ENCODE peak calls at places on chromosomes 3 and 15, in ten cellular contexts. Y is Peyer's patch, P is cardiac muscle cell, Z is foreskin fibroblast, N is astrocyte of the spinal cord, J is nephron progenitor cell, Q is RWPE1, K is tibial artery, V is GM12865, F is neural crest cell. L is an unnamed sample.

GRCh38 chr3:129529436-129530210 is 1.2 kb downstream of the RHO start:
- DNase-seq in Y (no peak), P (no peak), Z (no peak), N (no peak), J (no peak), Q (no peak), K (no peak), V (no peak), F (no peak), L (no peak)

GRCh38 chr3:172096881-172097420 is 57.6 kb downstream of the FNDC3B start:
- DNase-seq in Y (no peak), P (peak), Z (peak), N (peak), J (no peak), Q (peak), K (no peak), V (no peak), F (no peak), L (peak)

GRCh38 chr3:56291244-56291680 is 177.0 kb downstream of the ERC2 start:
- DNase-seq in Y (no peak), P (no peak), Z (peak), N (peak), J (no peak), Q (no peak), K (peak), V (peak), F (no peak), L (peak)

GRCh38 chr15:48394172-48394571 is 62.9 kb downstream of the DUT start:
- DNase-seq in Y (no peak), P (no peak), Z (peak), N (no peak), J (no peak), Q (no peak), K (peak), V (no peak), F (no peak), L (no peak)

GRCh38 chr3:49620728-49621127 is 53.4 kb upstream of the APEH start:
- DNase-seq in Y (no peak), P (no peak), Z (no peak), N (no peak), J (no peak), Q (no peak), K (no peak), V (no peak), F (no peak), L (no peak)

GRCh38 chr3:73060302-73060723 is 1.1 kb upstream of the EBLN2 start:
- DNase-seq in Y (no peak), P (no peak), Z (peak), N (peak), J (no peak), Q (no peak), K (no peak), V (no peak), F (no peak), L (no peak)

GRCh38 chr3:128311441-128311844 is 155.2 kb downstream of the DNAJB8 start:
- DNase-seq in Y (no peak), P (peak), Z (no peak), N (no peak), J (no peak), Q (no peak), K (no peak), V (no peak), F (no peak), L (no peak)

GRCh38 chr3:143970773-143971366 is 753 bp upstream of the DIPK2A start:
- DNase-seq in Y (no peak), P (peak), Z (peak), N (no peak), J (peak), Q (peak), K (peak), V (peak), F (peak), L (no peak)

GRCh38 chr3:115518100-115518852 is 105.0 kb upstream of the GAP43 start:
- DNase-seq in Y (no peak), P (peak), Z (peak), N (peak), J (peak), Q (peak), K (no peak), V (no peak), F (no peak), L (peak)

GRCh38 chr3:184827572-184827971 is 15.6 kb downstream of the VPS8 start:
- DNase-seq in Y (no peak), P (no peak), Z (no peak), N (no peak), J (no peak), Q (no peak), K (no peak), V (no peak), F (no peak), L (no peak)

GRCh38 chr3:159938712-159939111 is 49.9 kb upstream of the IL12A start:
- DNase-seq in Y (no peak), P (no peak), Z (peak), N (no peak), J (no peak), Q (no peak), K (no peak), V (no peak), F (no peak), L (peak)

GRCh38 chr3:46670891-46671427 is 22.5 kb downstream of the ALS2CL start:
- DNase-seq in Y (no peak), P (no peak), Z (no peak), N (no peak), J (peak), Q (no peak), K (no peak), V (no peak), F (no peak), L (no peak)

GRCh38 chr3:142215111-142215510 is 10.3 kb downstream of the GK5 start:
- DNase-seq in Y (no peak), P (no peak), Z (peak), N (no peak), J (no peak), Q (no peak), K (no peak), V (no peak), F (no peak), L (no peak)

GRCh38 chr3:131007782-131008181 is 18.8 kb downstream of the ASTE1 start:
- DNase-seq in Y (no peak), P (no peak), Z (peak), N (no peak), J (no peak), Q (no peak), K (no peak), V (no peak), F (no peak), L (peak)

GRCh38 chr3:33047842-33048834 is 48.8 kb downstream of the GLB1 start:
- DNase-seq in Y (no peak), P (no peak), Z (no peak), N (no peak), J (no peak), Q (no peak), K (no peak), V (peak), F (no peak), L (no peak)

GRCh38 chr15:67781907-67782559 is 43.3 kb upstream of the SKOR1 start:
- DNase-seq in Y (no peak), P (no peak), Z (no peak), N (no peak), J (no peak), Q (no peak), K (no peak), V (no peak), F (no peak), L (no peak)

GRCh38 chr3:11329779-11330178 is 57.6 kb downstream of the ATG7 start:
- DNase-seq in Y (no peak), P (no peak), Z (no peak), N (no peak), J (no peak), Q (no peak), K (no peak), V (no peak), F (no peak), L (no peak)

GRCh38 chr3:138434276-138434874 is at the start of gene ESYT3:
- DNase-seq in Y (peak), P (peak), Z (peak), N (peak), J (peak), Q (peak), K (peak), V (no peak), F (peak), L (peak)

GRCh38 chr3:133573629-133574194 is at the start of gene CDV3:
- DNase-seq in Y (no peak), P (peak), Z (no peak), N (no peak), J (no peak), Q (peak), K (peak), V (no peak), F (no peak), L (no peak)

GRCh38 chr3:108051005-108051404 is 39.8 kb downstream of the CD47 start:
- DNase-seq in Y (no peak), P (peak), Z (peak), N (no peak), J (no peak), Q (peak), K (no peak), V (no peak), F (no peak), L (no peak)

GRCh38 chr3:180855364-180855763 is 57.1 kb upstream of the FXR1 start:
- DNase-seq in Y (no peak), P (peak), Z (no peak), N (no peak), J (no peak), Q (no peak), K (no peak), V (peak), F (no peak), L (peak)

GRCh38 chr3:152383136-152383606 is 114.4 kb downstream of the MBNL1 start:
- DNase-seq in Y (no peak), P (no peak), Z (no peak), N (no peak), J (no peak), Q (no peak), K (no peak), V (no peak), F (no peak), L (no peak)

GRCh38 chr3:100813828-100814227 is 104.5 kb downstream of the TFG start:
- DNase-seq in Y (no peak), P (no peak), Z (peak), N (no peak), J (no peak), Q (no peak), K (no peak), V (no peak), F (no peak), L (no peak)

GRCh38 chr3:49092948-49093852 is 671 bp downstream of the QRICH1 start:
- DNase-seq in Y (peak), P (peak), Z (peak), N (peak), J (peak), Q (peak), K (peak), V (peak), F (peak), L (peak)

GRCh38 chr3:126245811-126246727 is 65.7 kb upstream of the ALDH1L1 start:
- DNase-seq in Y (no peak), P (peak), Z (peak), N (peak), J (peak), Q (no peak), K (peak), V (peak), F (peak), L (peak)

GRCh38 chr3:31369637-31370036 is 163.1 kb upstream of the STT3B start:
- DNase-seq in Y (no peak), P (no peak), Z (peak), N (peak), J (no peak), Q (no peak), K (no peak), V (no peak), F (no peak), L (no peak)

GRCh38 chr3:189641776-189642175 is 10.6 kb downstream of the TP63 start:
- DNase-seq in Y (no peak), P (no peak), Z (no peak), N (no peak), J (no peak), Q (peak), K (no peak), V (peak), F (no peak), L (no peak)

DNA sequence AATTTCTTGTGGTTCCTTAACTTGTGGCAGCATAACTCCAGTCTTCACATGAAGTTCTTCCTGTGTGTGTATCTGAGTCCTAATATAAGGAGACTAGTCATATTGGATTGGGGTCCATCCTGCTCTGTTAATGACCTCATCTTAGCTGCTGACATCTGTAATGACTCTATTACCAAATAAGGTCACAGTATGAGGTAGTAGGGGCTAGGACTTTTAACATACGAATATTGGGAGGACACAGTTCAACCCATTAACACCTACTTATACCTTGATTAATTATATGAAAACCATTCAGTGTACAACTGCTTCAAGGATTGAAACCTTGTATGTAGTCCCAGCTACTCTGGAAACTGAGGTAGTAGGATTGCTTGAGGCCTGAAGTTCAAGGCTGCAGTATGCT is 43.9 kb downstream of the OIP5 start:
- DNase-seq in Y (no peak), P (no peak), Z (no peak), N (no peak), J (no peak), Q (no peak), K (no peak), V (no peak), F (no peak), L (no peak)
- TF ChIP-seq CTCF in Y (no peak), P (no peak), Z (no peak), N (no peak), J (no peak), Q (no peak), K (no peak), V (no peak), F (no peak), L (no peak)

GRCh38 chr15:73607405-73607804 is 25.8 kb downstream of the NPTN start:
- DNase-seq in Y (no peak), P (no peak), Z (no peak), N (no peak), J (no peak), Q (no peak), K (no peak), V (no peak), F (no peak), L (no peak)
- TF ChIP-seq CTCF in Y (no peak), P (no peak), Z (no peak), N (no peak), J (no peak), Q (no peak), K (no peak), V (no peak), F (no peak), L (no peak)

DNA sequence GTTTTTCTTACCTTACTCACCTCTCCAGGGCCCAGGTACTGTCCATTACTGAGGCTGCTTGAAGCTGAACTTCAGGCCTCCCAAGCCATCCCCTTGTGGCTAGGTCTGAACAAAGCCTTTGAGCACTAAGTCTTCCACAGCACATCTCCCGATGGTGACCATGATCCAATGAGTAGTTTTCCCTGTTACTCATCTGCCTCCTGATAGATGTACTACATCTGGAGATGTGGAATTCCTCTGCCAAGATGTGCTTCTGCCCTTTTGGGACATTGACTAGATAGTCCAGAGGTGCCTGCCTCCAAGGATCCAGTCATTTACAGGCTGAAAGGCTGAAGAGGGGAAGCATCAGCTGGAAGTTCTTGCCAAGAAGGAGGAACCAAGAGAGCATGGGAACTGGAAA is 28.9 kb upstream of the SLC35G2 start:
- DNase-seq in Y (no peak), P (no peak), Z (no peak), N (no peak), J (no peak), Q (no peak), K (no peak), V (no peak), F (no peak), L (no peak)
- TF ChIP-seq CTCF in Y (no peak), P (no peak), Z (no peak), N (no peak), J (no peak), Q (no peak), K (no peak), V (no peak), F (no peak), L (no peak)

DNA sequence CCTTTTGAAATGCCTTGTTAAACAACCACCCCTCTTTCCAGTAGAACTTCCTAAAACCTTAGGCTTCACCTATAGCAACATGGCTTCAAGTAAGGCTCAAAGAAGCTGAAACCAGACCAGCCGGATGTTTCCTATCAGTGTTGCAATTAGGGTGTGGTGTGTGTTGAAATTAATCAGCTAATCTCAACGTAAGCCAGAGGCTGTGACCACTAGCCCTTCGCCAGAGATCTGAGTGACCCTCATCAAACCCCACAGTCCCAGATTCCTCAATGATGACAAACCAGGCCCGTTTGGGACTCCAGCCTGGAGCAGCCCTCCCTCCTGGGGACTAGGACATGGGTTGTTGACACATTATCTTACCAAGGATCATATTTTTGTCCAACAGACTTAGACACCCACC is 27.3 kb downstream of the CYP11A1 start:
- DNase-seq in Y (peak), P (no peak), Z (peak), N (no peak), J (no peak), Q (peak), K (no peak), V (no peak), F (no peak), L (peak)
- TF ChIP-seq CTCF in Y (no peak), P (no peak), Z (no peak), N (no peak), J (no peak), Q (no peak), K (no peak), V (no peak), F (no peak), L (no peak)

DNA sequence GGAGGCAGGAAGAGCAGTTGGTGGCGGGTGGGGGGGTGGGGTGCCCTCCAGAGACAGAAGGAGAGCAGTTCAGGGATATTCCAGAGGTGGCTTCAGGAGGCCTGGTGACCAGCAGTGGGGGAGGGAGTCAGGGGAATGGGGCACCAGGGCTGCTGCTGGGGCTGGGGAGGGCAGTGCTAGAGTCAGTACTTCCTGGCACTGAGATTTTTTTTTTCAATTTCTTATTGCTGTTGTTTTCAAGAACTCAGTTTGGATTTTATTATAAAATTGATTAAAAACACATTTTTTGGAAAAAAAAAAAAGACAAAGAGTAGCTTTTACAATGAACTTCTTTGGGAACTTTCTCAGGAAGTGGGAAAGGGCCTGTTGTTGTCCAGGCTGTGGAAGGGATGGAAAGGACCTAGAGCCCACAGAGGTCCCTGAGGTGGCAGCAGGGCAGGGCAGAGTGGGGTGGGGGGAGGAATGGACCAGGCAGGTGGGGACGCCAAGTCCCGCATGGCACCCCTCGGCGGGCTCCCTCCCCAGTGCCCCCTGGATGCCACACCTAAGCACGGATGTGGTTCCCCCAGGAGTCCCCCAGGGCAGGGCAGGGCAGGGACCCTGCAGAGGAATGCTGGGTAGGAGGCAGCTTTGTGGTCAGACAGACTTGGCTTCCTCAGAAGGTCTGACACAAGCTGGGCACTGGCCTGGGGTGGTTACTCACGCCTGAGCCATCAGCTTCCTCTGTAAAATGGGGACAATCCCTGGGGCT is 8.5 kb upstream of the ANPEP start:
- DNase-seq in Y (no peak), P (no peak), Z (peak), N (peak), J (no peak), Q (no peak), K (no peak), V (no peak), F (no peak), L (peak)
- TF ChIP-seq CTCF in Y (no peak), P (no peak), Z (no peak), N (no peak), J (no peak), Q (no peak), K (no peak), V (no peak), F (no peak), L (no peak)

DNA sequence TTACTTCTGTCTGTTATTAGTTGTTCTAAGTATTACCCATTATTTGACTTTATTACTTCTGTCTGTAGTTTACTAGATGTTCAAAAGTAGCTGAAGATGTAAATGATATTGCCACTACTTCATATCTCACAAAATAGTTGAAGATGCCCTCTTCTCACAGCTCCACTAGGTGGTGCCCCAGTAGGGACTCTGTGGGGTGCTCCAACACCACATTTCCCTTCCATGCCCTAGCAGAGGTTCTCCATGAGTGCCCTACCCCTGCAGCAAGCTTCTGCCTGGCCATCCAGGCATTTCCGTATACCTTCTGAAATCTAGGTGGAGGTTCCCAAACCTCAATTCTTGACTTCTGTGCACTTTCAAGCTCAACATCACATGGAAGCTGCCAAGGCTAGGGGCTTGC is 80.8 kb downstream of the KCNH8 start:
- DNase-seq in Y (no peak), P (no peak), Z (no peak), N (no peak), J (no peak), Q (no peak), K (no peak), V (peak), F (no peak), L (peak)
- TF ChIP-seq CTCF in Y (no peak), P (no peak), Z (no peak), N (no peak), J (no peak), Q (no peak), K (no peak), V (peak), F (no peak), L (no peak)

GRCh38 chr15:33612721-33613304 is 302.0 kb downstream of the RYR3 start:
- DNase-seq in Y (no peak), P (no peak), Z (no peak), N (no peak), J (no peak), Q (no peak), K (no peak), V (no peak), F (no peak), L (no peak)

GRCh38 chr15:33608714-33609113 is 297.9 kb downstream of the RYR3 start:
- DNase-seq in Y (no peak), P (peak), Z (no peak), N (no peak), J (no peak), Q (no peak), K (no peak), V (no peak), F (peak), L (peak)
- TF ChIP-seq CTCF in Y (no peak), P (no peak), Z (peak), N (peak), J (peak), Q (no peak), K (peak), V (no peak), F (peak), L (peak)